ENCODE peak calls at places on chromosomes 12 and 14, in nine cellular contexts. M, S, N, H, C, D, Z, B and J are unnamed samples.

GRCh38 chr14:23664207-23664885 is 28.2 kb downstream of the DHRS2 start:
- DNase-seq in M (no peak), S (no peak), N (no peak), H (no peak), C (no peak), D (no peak), Z (no peak), B (no peak), J (no peak)

GRCh38 chr12:40693503-40693863 is 1.2 kb downstream of the CNTN1 start:
- DNase-seq in M (peak), S (peak), N (no peak), H (no peak), C (no peak), D (peak), Z (peak), B (no peak), J (no peak)

GRCh38 chr14:41062826-41063225 is 543.9 kb upstream of the LRFN5 start:
- DNase-seq in M (no peak), S (no peak), N (no peak), H (no peak), C (no peak), D (peak), Z (no peak), B (no peak), J (no peak)

GRCh38 chr12:119122047-119122446 is 56.7 kb upstream of the HSPB8 start:
- DNase-seq in M (no peak), S (no peak), N (no peak), H (no peak), C (no peak), D (no peak), Z (no peak), B (no peak), J (no peak)

GRCh38 chr14:64663174-64663573 is 41.0 kb upstream of the PLEKHG3 start:
- DNase-seq in M (no peak), S (no peak), N (no peak), H (no peak), C (no peak), D (peak), Z (no peak), B (no peak), J (no peak)

GRCh38 chr14:57533214-57533613 is 39.6 kb upstream of the CCDC198 start:
- DNase-seq in M (peak), S (peak), N (no peak), H (no peak), C (no peak), D (peak), Z (no peak), B (no peak), J (no peak)

GRCh38 chr14:73759714-73760597 is 45.8 kb upstream of the PNMA1 start:
- DNase-seq in M (peak), S (peak), N (peak), H (peak), C (peak), D (peak), Z (peak), B (peak), J (peak)

GRCh38 chr14:92929689-92930608 is 7.0 kb downstream of the CHGA start:
- DNase-seq in M (no peak), S (no peak), N (no peak), H (no peak), C (peak), D (no peak), Z (no peak), B (no peak), J (no peak)

GRCh38 chr14:89349196-89350008 is 67.6 kb downstream of the FOXN3 start:
- DNase-seq in M (peak), S (no peak), N (no peak), H (no peak), C (no peak), D (peak), Z (no peak), B (peak), J (peak)

GRCh38 chr12:25829192-25829591 is 129.3 kb upstream of the RASSF8 start:
- DNase-seq in M (no peak), S (peak), N (no peak), H (no peak), C (no peak), D (peak), Z (no peak), B (no peak), J (no peak)

GRCh38 chr12:25957898-25958253 is 606 bp upstream of the RASSF8 start:
- DNase-seq in M (no peak), S (peak), N (no peak), H (no peak), C (no peak), D (peak), Z (no peak), B (no peak), J (no peak)

GRCh38 chr12:103198499-103198898 is 241.0 kb downstream of the ASCL1 start:
- DNase-seq in M (no peak), S (no peak), N (no peak), H (no peak), C (no peak), D (no peak), Z (no peak), B (no peak), J (no peak)

GRCh38 chr14:77542349-77543239 is 44.0 kb upstream of the ISM2 start:
- DNase-seq in M (no peak), S (no peak), N (no peak), H (no peak), C (no peak), D (peak), Z (no peak), B (no peak), J (no peak)

GRCh38 chr14:55332654-55333570 is 61.7 kb downstream of the FBXO34 start:
- DNase-seq in M (no peak), S (no peak), N (no peak), H (no peak), C (no peak), D (peak), Z (no peak), B (no peak), J (no peak)

GRCh38 chr12:67692966-67693365 is 44.4 kb downstream of the DYRK2 start:
- DNase-seq in M (no peak), S (no peak), N (no peak), H (no peak), C (no peak), D (no peak), Z (no peak), B (no peak), J (no peak)

GRCh38 chr14:87896393-87897380 is 96.3 kb downstream of the GALC start:
- DNase-seq in M (peak), S (peak), N (no peak), H (no peak), C (no peak), D (peak), Z (no peak), B (no peak), J (peak)

GRCh38 chr12:122382919-122383350 is 39.5 kb downstream of the CLIP1 start:
- DNase-seq in M (no peak), S (no peak), N (no peak), H (no peak), C (no peak), D (no peak), Z (no peak), B (no peak), J (no peak)

GRCh38 chr12:89225808-89226368 is 126.4 kb downstream of the DUSP6 start:
- DNase-seq in M (no peak), S (peak), N (no peak), H (no peak), C (no peak), D (peak), Z (peak), B (peak), J (peak)

GRCh38 chr12:14756331-14757143 is 46.7 kb downstream of the WBP11 start:
- DNase-seq in M (no peak), S (no peak), N (no peak), H (no peak), C (no peak), D (no peak), Z (no peak), B (no peak), J (no peak)

GRCh38 chr12:77337327-77337726 is 272.0 kb upstream of the E2F7 start:
- DNase-seq in M (no peak), S (no peak), N (no peak), H (no peak), C (no peak), D (no peak), Z (no peak), B (no peak), J (no peak)

GRCh38 chr12:113950873-113951272 is 15.3 kb downstream of the RBM19 start:
- DNase-seq in M (no peak), S (no peak), N (no peak), H (no peak), C (no peak), D (no peak), Z (no peak), B (no peak), J (no peak)

GRCh38 chr12:130649101-130649571 is 67.0 kb downstream of the RIMBP2 start:
- DNase-seq in M (no peak), S (no peak), N (no peak), H (no peak), C (no peak), D (no peak), Z (no peak), B (no peak), J (no peak)

GRCh38 chr12:65039306-65039705 is 81.8 kb downstream of the WIF1 start:
- DNase-seq in M (no peak), S (no peak), N (no peak), H (no peak), C (peak), D (no peak), Z (no peak), B (no peak), J (no peak)
- H3K4me3 ChIP-seq in M (no peak), S (no peak), N (no peak), H (no peak), C (no peak), D (no peak), Z (no peak), B (no peak), J (no peak)

GRCh38 chr12:106249411-106250135 is 1.8 kb upstream of the CKAP4 start:
- DNase-seq in M (no peak), S (no peak), N (no peak), H (no peak), C (no peak), D (no peak), Z (no peak), B (no peak), J (no peak)
- H3K4me3 ChIP-seq in M (no peak), S (peak), N (no peak), H (no peak), C (no peak), D (no peak), Z (no peak), B (no peak), J (no peak)

GRCh38 chr14:100673807-100674154 is 52.9 kb upstream of the DLK1 start:
- DNase-seq in M (no peak), S (no peak), N (no peak), H (no peak), C (no peak), D (no peak), Z (no peak), B (no peak), J (no peak)

GRCh38 chr14:100671906-100672305 is 54.8 kb upstream of the DLK1 start:
- DNase-seq in M (no peak), S (no peak), N (no peak), H (no peak), C (no peak), D (no peak), Z (no peak), B (no peak), J (no peak)

GRCh38 chr14:100671386-100671901 is 55.2 kb upstream of the DLK1 start:
- DNase-seq in M (no peak), S (no peak), N (no peak), H (no peak), C (no peak), D (no peak), Z (no peak), B (no peak), J (no peak)

GRCh38 chr14:100674428-100674827 is 52.3 kb upstream of the DLK1 start:
- DNase-seq in M (no peak), S (no peak), N (no peak), H (no peak), C (no peak), D (no peak), Z (no peak), B (no peak), J (no peak)

DNA sequence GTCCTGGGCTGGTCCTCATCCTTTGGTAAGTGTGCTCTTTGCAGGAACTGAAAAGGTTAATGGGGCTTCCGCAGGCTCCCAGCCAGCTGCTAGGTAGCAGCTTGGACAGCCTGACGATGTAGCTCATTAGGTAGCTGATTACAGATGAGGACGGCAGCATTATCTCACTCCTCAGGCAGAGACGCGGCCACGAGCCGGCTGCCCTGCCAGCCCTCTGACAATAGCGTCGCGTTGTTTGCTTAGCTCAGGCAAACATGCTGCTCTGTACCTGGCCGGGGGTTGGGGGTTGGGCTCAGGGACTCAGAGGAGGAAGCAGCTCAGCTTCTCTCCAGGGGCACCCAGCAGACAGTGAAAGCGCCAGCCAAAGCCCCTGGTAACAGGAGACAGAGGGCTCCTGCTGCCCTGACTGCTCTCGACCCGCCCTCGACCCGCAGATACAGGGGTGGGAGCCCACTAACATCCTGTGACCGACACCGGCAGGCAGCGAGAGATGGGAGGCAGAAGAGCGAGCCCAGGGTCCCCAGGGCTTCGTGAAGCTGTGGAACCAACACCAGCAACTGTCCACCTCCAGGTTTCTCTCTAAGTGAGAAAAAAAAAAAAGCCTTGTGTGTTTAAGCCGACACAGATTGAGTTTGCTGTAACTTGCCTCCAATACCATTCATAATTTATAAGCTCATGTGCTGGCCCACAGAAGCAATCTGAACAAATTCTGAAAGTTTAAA is 53.4 kb upstream of the DLK1 start:
- DNase-seq in M (no peak), S (no peak), N (no peak), H (no peak), C (no peak), D (no peak), Z (peak), B (no peak), J (no peak)
- H3K4me3 ChIP-seq in M (no peak), S (no peak), N (no peak), H (no peak), C (no peak), D (no peak), Z (no peak), B (no peak), J (no peak)

GRCh38 chr14:22545842-22546721 is 42.9 kb downstream of the DAD1 start:
- DNase-seq in M (no peak), S (peak), N (no peak), H (no peak), C (no peak), D (peak), Z (no peak), B (no peak), J (no peak)
- H3K4me3 ChIP-seq in M (no peak), S (no peak), N (peak), H (peak), C (no peak), D (no peak), Z (no peak), B (no peak), J (no peak)

DNA sequence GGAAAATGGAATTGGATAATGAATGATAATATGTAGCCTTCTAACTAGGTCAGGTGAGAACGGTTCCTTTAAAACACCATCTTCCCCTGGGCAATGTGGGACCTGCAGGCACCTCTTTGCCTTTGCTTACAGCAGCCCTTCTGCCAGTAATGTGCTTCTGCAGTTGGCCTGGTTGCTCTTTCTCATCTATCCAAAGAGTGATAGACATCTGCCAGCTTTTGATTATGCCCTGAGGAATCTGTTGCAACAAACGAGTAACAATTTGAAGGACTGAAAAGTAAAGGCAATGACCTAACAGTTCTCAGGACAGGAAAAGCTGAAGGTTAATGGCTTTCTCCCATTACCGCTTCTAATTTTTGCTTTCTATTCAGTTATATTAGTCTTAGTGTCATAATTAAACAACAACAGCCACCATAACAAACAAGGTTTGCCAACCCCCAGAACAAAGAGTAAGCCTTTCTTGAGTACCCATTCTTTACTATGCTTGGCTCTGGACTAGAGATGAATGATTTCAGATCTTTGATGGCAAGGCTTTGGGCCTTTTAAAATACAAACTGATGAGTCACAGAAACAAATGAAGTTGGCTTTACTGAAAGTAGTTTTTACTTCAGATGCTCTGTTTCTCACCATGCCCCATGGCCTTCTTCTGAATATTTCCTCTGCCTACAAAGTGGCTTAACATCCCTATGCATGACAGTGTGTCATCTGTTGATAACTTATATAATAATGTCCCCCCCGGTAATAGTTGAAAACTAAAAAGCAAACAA is 76.1 kb upstream of the KRR1 start:
- DNase-seq in M (no peak), S (peak), N (no peak), H (no peak), C (no peak), D (peak), Z (no peak), B (no peak), J (no peak)
- H3K4me3 ChIP-seq in M (no peak), S (no peak), N (no peak), H (no peak), C (no peak), D (no peak), Z (no peak), B (no peak), J (no peak)

DNA sequence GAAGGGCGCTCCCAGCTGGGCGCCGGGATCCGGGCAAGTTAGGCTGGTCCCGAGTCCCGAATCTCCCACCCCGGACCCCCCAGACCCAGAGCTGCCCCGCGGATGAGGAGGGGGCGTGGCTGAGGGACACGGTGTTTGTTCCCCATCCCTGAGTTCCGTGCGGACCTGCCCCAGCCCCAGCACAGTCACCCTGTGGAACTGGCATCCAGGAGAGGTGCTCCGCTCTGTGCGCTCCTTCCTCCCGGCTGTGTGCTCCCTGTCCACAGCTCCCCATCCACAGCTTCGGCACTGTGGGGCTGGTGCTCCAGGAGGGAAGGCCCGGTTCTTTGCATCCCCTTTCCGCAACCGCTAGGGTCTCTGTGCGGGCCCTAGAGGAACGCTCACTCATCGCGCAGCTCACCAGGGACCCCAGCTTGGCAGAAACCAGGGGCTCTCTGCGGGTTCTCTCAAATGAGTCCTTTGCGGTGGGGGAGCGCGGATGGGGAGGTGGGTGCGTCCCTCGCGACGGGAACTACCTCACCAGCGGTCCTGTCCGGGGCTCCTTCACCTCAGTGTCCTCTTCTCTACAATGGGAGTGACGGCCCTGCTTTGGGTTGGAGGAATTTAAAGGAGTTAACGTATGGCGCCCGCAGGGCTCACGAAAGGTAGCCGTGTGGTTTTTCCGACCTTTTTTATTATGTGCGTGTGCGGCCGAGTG is 829 bp downstream of the TMEM132C start:
- DNase-seq in M (no peak), S (no peak), N (no peak), H (no peak), C (peak), D (no peak), Z (no peak), B (no peak), J (no peak)
- H3K4me3 ChIP-seq in M (peak), S (no peak), N (no peak), H (no peak), C (peak), D (peak), Z (peak), B (peak), J (no peak)

DNA sequence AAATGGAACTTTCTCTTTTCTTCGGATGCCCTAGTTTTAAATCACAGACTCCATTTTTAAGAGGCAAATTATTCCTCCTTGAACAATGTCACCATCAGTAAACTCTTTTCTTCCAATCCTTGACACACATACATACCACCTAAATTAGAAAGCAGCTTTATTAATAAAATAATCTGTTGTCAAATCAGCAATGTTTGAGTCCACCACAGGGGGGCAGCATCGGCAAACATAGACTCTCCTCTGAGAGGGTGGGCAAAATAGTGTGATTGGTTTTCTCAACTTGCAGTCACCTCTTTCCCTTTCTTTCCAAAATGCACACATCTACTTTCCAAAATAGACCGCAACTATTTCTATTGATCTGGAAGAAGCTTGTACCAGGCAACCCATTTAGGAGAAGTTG is 438.4 kb upstream of the OR4E1 start:
- DNase-seq in M (no peak), S (no peak), N (peak), H (no peak), C (peak), D (no peak), Z (no peak), B (no peak), J (no peak)
- H3K4me3 ChIP-seq in M (no peak), S (no peak), N (peak), H (no peak), C (no peak), D (no peak), Z (no peak), B (no peak), J (no peak)